ENCODE peak calls at places on chromosomes 12 and 14, in six cellular contexts. C, Z, H, D, E and A are unnamed samples.
A peak's percentile ranks its signal among the peaks of the same experiment; 100 is the strongest.

GRCh38 chr12:49748800-49749199 is 7.4 kb downstream of the TMBIM6 start:
- DNase-seq in C (no peak), Z (no peak), H (no peak), D (no peak), E (no peak), A (no peak)

GRCh38 chr14:67331368-67332125 is 28.1 kb downstream of the ATP6V1D start:
- DNase-seq in C (no peak), Z (no peak), H (no peak), D (no peak), E (peak; percentile 50), A (no peak)

GRCh38 chr12:79548525-79548924 is 142.2 kb downstream of the PAWR start:
- DNase-seq in C (no peak), Z (no peak), H (no peak), D (no peak), E (no peak), A (no peak)

GRCh38 chr14:93974833-93975232 is 1.5 kb downstream of the ASB2 start:
- DNase-seq in C (no peak), Z (peak; percentile 77), H (no peak), D (no peak), E (no peak), A (peak; percentile 48)

GRCh38 chr12:57833672-57834071 is 12.9 kb downstream of the CTDSP2 start:
- DNase-seq in C (no peak), Z (no peak), H (no peak), D (no peak), E (no peak), A (no peak)

GRCh38 chr14:33932526-33933292 is 18.2 kb downstream of the EGLN3 start:
- DNase-seq in C (no peak), Z (no peak), H (no peak), D (no peak), E (peak; percentile 28), A (no peak)

GRCh38 chr12:55927588-55928502 is at the start of gene PYM1:
- DNase-seq in C (peak; percentile 87), Z (peak; percentile 91), H (peak; percentile 62), D (peak; percentile 48), E (peak; percentile 77), A (peak; percentile 80)

GRCh38 chr12:132373967-132374820 is 44.8 kb upstream of the GALNT9 start:
- DNase-seq in C (peak; percentile 7), Z (peak; percentile 53), H (no peak), D (no peak), E (no peak), A (peak; percentile 9)

GRCh38 chr14:61150851-61151250 is 130.3 kb downstream of the TMEM30B start:
- DNase-seq in C (no peak), Z (no peak), H (no peak), D (no peak), E (no peak), A (no peak)

GRCh38 chr14:38150075-38150474 is 57.6 kb upstream of the SSTR1 start:
- DNase-seq in C (no peak), Z (no peak), H (no peak), D (no peak), E (no peak), A (no peak)

GRCh38 chr12:55712154-55712553 is 3.7 kb upstream of the BLOC1S1 start:
- DNase-seq in C (peak; percentile 71), Z (no peak), H (no peak), D (no peak), E (no peak), A (peak; percentile 65)